ENCODE peak calls at places on chromosomes 1 and 21, in four cellular contexts. B is HFF-Myc, X is prostate gland, W is astrocyte of the spinal cord. K is an unnamed sample.

GRCh38 chr1:4962836-4963235 is 308.4 kb downstream of the AJAP1 start:
- DNase-seq in B (no peak), X (no peak), W (no peak), K (no peak)

GRCh38 chr1:11833497-11833896 is 14.1 kb downstream of the NPPA start:
- DNase-seq in B (no peak), X (no peak), W (no peak), K (no peak)

GRCh38 chr1:104132386-104132973 is 382.8 kb downstream of the AMY1C start:
- DNase-seq in B (no peak), X (no peak), W (peak; percentile 5), K (no peak)

GRCh38 chr1:17792421-17792820 is 37.3 kb downstream of the ACTL8 start:
- DNase-seq in B (no peak), X (no peak), W (no peak), K (no peak)

GRCh38 chr1:1547476-1547875 is 7.1 kb upstream of the TMEM240 start:
- DNase-seq in B (no peak), X (no peak), W (no peak), K (no peak)

GRCh38 chr1:13754003-13754402 is 54.0 kb downstream of the PRDM2 start:
- DNase-seq in B (no peak), X (no peak), W (no peak), K (no peak)

GRCh38 chr21:33212159-33212851 is 17.4 kb upstream of the IFNAR2 start:
- DNase-seq in B (no peak), X (no peak), W (peak; percentile 6), K (no peak)

GRCh38 chr1:17535300-17535937 is 4.1 kb upstream of the ARHGEF10L start:
- DNase-seq in B (no peak), X (no peak), W (no peak), K (no peak)

GRCh38 chr21:34345892-34346291 is 17.9 kb upstream of the KCNE2 start:
- DNase-seq in B (no peak), X (no peak), W (no peak), K (no peak)

GRCh38 chr1:24828887-24829192 is 83.6 kb downstream of the CLIC4 start:
- DNase-seq in B (no peak), X (no peak), W (no peak), K (no peak)

GRCh38 chr1:24825174-24825573 is 79.9 kb downstream of the CLIC4 start:
- DNase-seq in B (no peak), X (no peak), W (no peak), K (no peak)

GRCh38 chr1:24827737-24828136 is 82.5 kb downstream of the CLIC4 start:
- DNase-seq in B (no peak), X (no peak), W (no peak), K (no peak)

GRCh38 chr1:24828183-24828886 is 83.1 kb downstream of the CLIC4 start:
- DNase-seq in B (no peak), X (no peak), W (no peak), K (no peak)

DNA sequence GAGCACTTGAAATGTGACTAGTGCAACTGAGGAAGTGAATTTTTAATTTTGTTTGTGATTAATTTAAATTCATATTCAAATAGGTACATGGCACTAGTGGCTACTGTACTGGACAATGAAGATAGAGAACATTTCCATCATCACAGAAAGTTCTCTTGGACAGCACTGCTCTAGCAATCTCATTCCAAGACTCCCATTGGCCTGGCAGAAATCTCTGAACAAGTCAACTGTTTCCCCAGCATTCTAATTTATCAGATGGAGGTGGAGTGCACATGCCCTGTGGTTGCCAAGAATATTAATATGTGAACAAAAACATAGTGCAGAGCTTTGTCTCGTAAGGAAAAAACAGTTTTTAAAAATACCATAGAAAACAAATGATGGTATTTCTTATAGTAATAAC is 81.3 kb downstream of the CLIC4 start:
- DNase-seq in B (no peak), X (no peak), W (no peak), K (no peak)
- H3K4me3 ChIP-seq in B (no peak overlapping the region), X (no peak overlapping the region), W (no peak overlapping the region), K (no peak overlapping the region)

DNA sequence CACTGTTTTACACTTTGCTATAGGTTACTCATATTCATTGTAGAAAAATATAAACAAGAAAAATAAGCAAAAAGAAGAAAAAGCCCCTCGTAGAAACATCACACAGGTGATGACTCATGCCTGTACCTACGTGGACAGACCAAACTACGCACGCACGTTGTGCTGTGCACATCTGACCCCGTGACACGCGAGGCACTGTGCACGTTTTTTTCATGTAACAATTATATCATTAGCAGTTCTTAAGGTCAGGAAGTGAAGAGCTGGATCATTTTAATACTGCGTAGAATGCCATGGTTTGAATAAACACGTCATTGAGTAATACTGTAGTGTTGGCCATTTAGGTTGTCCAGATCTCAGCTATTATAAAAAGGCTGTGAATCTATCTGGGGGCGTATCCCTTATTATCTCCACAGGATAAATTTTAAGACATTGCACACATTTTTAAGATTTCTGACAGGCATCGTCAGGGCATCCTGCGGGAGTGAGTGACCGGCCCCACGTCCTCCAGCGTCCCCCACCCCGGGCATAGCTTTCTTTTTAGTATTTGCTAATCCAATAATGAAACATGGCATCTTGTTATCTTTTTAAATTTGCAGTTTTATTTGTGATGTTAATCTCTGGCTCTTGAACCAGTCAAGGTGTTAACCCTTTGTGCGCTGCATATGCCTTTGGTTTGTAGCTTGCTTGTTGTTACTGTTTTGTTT is 23.4 kb upstream of the ADARB1 start:
- DNase-seq in B (no peak), X (no peak), W (peak; percentile 91), K (no peak)
- H3K4me3 ChIP-seq in B (no peak overlapping the region), X (no peak overlapping the region), W (no peak overlapping the region), K (no peak overlapping the region)

GRCh38 chr1:15949453-15950245 is 26.3 kb downstream of the ZBTB17 start:
- DNase-seq in B (peak; percentile 82), X (peak; percentile 72), W (peak; percentile 97), K (peak; percentile 96)
- H3K4me3 ChIP-seq in B (peak overlapping the region; percentile 12), X (no peak overlapping the region), W (no peak overlapping the region), K (no peak overlapping the region)

DNA sequence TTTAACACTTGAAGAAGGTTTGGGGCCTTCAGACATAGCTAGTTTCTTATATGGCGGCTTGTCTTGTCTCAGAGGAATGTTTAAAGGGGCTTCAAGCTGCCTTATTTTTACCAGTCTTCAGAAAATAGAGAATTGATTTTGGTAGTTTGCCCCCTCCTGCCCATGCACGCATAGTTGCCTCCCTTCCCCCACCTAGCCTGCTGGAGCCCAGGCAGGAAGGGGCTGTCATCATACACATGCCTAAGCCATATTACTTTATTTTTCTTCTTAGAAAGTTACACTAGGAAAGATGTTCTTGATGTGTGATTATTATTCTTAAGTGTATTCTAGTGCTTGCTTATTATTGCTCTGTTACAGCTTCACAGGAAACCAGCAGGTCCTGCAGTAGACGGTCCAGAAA is 18.3 kb downstream of the PBX1 start:
- DNase-seq in B (no peak), X (no peak), W (no peak), K (no peak)
- H3K4me3 ChIP-seq in B (peak overlapping the region; percentile 37), X (no peak overlapping the region), W (no peak overlapping the region), K (no peak overlapping the region)

GRCh38 chr1:27575861-27576331 is 28.0 kb downstream of the AHDC1 start:
- DNase-seq in B (no peak), X (peak; percentile 59), W (no peak), K (no peak)
- H3K4me3 ChIP-seq in B (peak overlapping the region; percentile 30), X (peak overlapping the region; percentile 38), W (peak overlapping the region; percentile 18), K (no peak overlapping the region)

GRCh38 chr1:203267912-203268311 is 37.4 kb upstream of the BTG2 start:
- DNase-seq in B (no peak), X (no peak), W (no peak), K (no peak)
- H3K4me3 ChIP-seq in B (peak overlapping the region; percentile 51), X (peak overlapping the region; percentile 32), W (peak overlapping the region; percentile 55), K (peak overlapping the region; percentile 76)

K was measured in CD8-positive, alpha-beta T cell.